ENCODE peak calls at places on chromosomes 4 and X, in eight cellular contexts. H is fibroblast of lung, S is PC-3, Q is sigmoid colon, V is IMR-90, W is keratinocyte, K is endodermal cell, R is pancreas. B is an unnamed sample. For H3K4me1, the result is how much of the 10 kb centered on the place peaks cover.

GRCh38 chr4:121785479-121785878 is 15.6 kb upstream of the EXOSC9 start:
- DNase-seq in H (peak), Q (peak), S (peak), W (peak), V (no peak), K (no peak), R (no peak), B (no peak)

GRCh38 chr4:54539500-54540029 is 118.2 kb upstream of the KIT start:
- DNase-seq in W (no peak), H (peak), R (peak), V (peak), S (no peak), Q (no peak), K (peak), B (peak)

GRCh38 chr4:24795666-24796381 is 451 bp downstream of the SOD3 start:
- DNase-seq in R (no peak), S (no peak), Q (no peak), K (no peak), W (no peak), V (no peak), H (no peak), B (no peak)

GRCh38 chr4:3414421-3415279 is 27.1 kb upstream of the HGFAC start:
- DNase-seq in H (no peak), K (peak), S (no peak), Q (peak), V (no peak), R (no peak), W (no peak), B (no peak)

GRCh38 chrX:17984415-17984814 is 123.3 kb upstream of the RAI2 start:
- DNase-seq in R (no peak), W (no peak), V (no peak), S (no peak), K (no peak), Q (no peak), H (no peak), B (no peak)

GRCh38 chr4:127364397-127364796 is 268.4 kb upstream of the INTU start:
- DNase-seq in V (no peak), H (no peak), R (no peak), W (no peak), Q (no peak), K (no peak), S (no peak), B (no peak)

GRCh38 chr4:141802324-141802723 is 165.9 kb downstream of the IL15 start:
- DNase-seq in S (peak), V (peak), W (no peak), K (no peak), H (peak), Q (no peak), R (no peak), B (no peak)

GRCh38 chr4:73721419-73721818 is 18.9 kb upstream of the CXCL8 start:
- DNase-seq in S (peak), W (no peak), Q (no peak), R (no peak), H (peak), V (peak), K (no peak), B (no peak)

GRCh38 chr4:706834-707598 is 1.4 kb downstream of the PCGF3 start:
- DNase-seq in V (no peak), Q (peak), W (no peak), H (no peak), S (no peak), R (no peak), K (no peak), B (no peak)

GRCh38 chr4:178165909-178166308 is 723.7 kb upstream of the AGA start:
- DNase-seq in W (no peak), R (no peak), Q (no peak), K (no peak), H (no peak), S (peak), V (no peak), B (no peak)

DNA sequence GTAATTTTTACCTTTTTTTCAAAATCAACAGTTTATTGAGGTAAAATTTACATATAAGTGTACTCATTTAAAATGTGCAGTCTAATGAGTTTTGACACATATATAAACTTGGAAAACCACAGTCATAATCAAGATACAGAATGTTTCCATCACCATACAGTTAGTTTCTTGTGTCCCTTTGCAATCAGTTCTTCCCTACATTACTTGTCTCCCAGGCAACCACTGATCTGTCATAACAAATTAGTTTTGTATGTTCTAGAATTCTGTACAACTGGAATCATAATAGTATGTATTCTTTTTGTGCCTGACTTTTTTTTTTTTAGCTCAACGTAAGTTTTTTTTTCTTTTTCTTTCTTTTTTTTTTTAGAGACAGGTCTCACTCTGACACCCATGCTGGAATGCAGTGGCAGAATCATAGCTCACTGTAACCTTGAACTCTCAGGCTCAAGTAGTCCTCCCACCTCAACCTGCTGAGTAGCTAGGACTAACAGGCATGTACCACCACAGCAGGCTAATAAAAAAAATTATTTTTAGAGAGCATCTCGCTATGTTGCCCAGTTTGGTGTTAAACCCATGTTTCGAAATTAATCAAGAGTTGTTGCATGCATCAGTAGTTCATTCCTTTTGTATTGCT is 26.9 kb downstream of the ARFIP1 start:
- DNase-seq in V (no peak), K (no peak), S (no peak), R (no peak), W (no peak), H (peak), Q (no peak), B (no peak)
- H3K27ac ChIP-seq in V (no peak), K (no peak), S (no peak), R (no peak), W (no peak), H (no peak), Q (no peak), B (no peak)

DNA sequence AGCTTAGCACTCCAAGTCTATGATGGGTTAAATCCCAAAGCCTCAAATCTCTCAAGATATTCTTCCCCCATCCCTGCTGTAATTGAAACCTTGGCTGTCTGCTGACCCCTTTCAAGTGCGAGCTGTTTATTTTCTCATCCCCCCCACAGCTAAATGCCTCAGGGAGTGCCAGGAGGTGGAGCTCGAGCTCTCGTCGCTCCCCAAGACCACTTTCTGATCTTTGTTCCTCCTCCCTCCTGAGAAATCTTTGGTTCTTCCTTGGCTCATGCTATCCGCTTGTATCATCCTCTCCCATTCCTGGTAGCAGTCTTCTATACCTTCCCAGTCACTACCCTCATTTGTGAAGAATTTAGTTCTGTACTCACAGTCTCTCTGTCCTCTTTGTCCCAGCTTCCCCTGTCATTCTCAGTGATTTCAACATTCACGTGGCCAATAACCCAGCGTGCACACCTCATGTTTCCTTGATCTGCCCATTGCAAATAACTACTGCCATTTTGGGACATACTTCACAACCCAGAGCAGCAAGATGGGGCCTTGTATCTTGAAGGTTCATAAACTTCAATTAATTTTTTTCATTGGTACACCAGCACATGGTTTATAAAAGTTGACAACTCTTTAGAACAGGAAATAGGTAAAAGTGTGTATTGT is 9.2 kb upstream of the SLC25A43 start:
- DNase-seq in R (no peak), S (no peak), Q (no peak), V (no peak), W (no peak), H (no peak), K (peak), B (no peak)
- TF ChIP-seq CTCF in R (no peak), S (no peak), Q (no peak), V (no peak), W (no peak), H (no peak), K (peak), B (no peak)

GRCh38 chr4:168691621-168692376 is 194.9 kb downstream of the PALLD start:
- DNase-seq in W (no peak), V (no peak), S (no peak), R (no peak), H (no peak), Q (no peak), K (no peak), B (no peak)

GRCh38 chr4:168690199-168690598 is 193.3 kb downstream of the PALLD start:
- DNase-seq in R (no peak), W (no peak), Q (no peak), K (no peak), V (no peak), H (no peak), S (no peak), B (no peak)

GRCh38 chr4:168685136-168685535 is 188.3 kb downstream of the PALLD start:
- DNase-seq in Q (no peak), R (no peak), H (no peak), V (no peak), W (no peak), K (no peak), S (no peak), B (no peak)

GRCh38 chr4:168689791-168690190 is 192.9 kb downstream of the PALLD start:
- DNase-seq in H (no peak), S (no peak), K (no peak), R (no peak), Q (no peak), V (no peak), W (no peak), B (no peak)

GRCh38 chr4:168688584-168688983 is 191.7 kb downstream of the PALLD start:
- DNase-seq in H (peak), Q (no peak), R (no peak), W (no peak), S (no peak), V (no peak), K (no peak), B (no peak)
- H3K4me1 ChIP-seq in H (under half), Q (under half), R (under half), W (under half), S (under half), V (under half), K (under half), B (under half)

DNA sequence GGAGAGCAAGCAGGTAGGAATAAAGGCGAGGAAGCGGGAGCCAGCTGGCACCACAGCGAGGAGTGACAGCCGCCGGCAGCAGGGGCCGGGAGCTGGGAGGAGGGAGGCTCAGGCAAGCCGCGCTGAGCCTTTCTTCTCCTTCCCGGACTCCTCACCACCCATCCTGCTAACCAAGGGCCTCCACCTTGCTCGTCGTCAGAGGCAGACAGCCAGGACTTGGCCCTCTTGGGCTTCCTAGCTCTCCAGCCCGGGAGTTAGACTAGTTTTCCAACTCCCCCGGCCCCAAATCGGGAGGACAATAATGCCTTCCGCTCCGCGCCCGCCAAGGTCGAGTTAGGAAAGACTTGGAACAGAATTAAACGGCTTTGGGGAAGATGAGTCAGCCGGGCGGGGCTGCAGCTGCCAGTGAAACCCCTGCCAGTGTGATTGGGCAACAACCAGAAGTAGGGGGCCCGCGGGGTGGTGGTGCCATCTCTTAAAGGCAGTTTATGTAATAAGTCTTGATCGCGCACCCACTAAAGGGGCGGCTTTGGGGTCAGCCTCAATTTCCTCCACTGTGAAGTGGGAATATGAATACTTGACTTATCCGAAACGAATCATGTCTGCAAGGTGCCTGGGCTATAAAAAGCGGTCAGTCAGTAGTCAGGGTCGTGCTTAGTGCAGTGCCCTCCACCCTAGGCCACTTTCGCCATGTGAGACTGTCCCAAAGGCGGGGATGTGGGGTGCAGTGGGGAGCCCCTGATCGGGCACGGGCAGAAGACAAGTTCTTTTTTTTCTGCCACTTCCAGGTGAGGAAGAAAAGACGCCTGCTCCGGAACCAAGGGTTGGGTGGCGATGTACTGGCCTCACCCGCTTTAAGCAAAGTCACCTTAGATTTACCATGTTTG is 6.7 kb upstream of the HSD17B10 start:
- DNase-seq in R (peak), H (peak), S (peak), V (peak), K (peak), Q (peak), W (no peak), B (peak)
- H3K27ac ChIP-seq in R (peak), H (peak), S (peak), V (peak), K (no peak), Q (peak), W (peak), B (peak)

GRCh38 chr4:87838207-87838606 is 5.4 kb downstream of the MEPE start:
- DNase-seq in S (peak), W (no peak), Q (no peak), H (no peak), R (no peak), K (no peak), V (no peak), B (no peak)
- TF ChIP-seq CTCF in S (peak), W (peak), Q (peak), H (peak), R (no peak), K (peak), V (peak), B (peak)

GRCh38 chr4:72665376-72665978 is 96.5 kb upstream of the ADAMTS3 start:
- DNase-seq in W (no peak), V (no peak), R (no peak), S (no peak), H (no peak), Q (no peak), K (no peak), B (no peak)
- H3K4me1 ChIP-seq in W (under half), V (under half), R (under half), S (under half), H (under half), Q (under half), K (under half), B (under half)

DNA sequence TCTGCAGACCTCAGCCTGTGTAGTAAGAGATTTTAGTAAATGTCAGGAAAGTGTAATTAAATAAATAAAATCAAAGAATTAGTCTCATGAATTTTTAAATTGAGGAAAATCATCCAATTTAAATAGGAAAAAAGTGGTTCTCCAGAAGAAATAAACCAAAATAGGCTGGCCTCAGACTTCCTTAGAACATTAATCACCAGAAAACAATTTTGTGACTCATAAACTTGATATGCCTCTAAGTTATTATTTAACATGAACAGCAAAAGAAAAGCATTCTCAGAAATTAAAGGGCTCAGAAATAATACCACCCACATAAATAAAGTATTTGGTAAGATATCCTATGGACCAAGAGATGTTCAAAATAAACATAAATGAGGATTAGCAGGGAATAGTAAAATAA is 14.3 kb downstream of the FAM47B start:
- DNase-seq in K (no peak), S (peak), V (peak), Q (no peak), H (peak), R (no peak), W (no peak), B (no peak)
- H3K27ac ChIP-seq in K (no peak), S (no peak), V (no peak), Q (no peak), H (no peak), R (no peak), W (no peak), B (no peak)

GRCh38 chr4:6308890-6309643 is 39.4 kb downstream of the WFS1 start:
- DNase-seq in R (no peak), K (peak), W (no peak), S (no peak), Q (no peak), V (no peak), H (peak), B (no peak)
- TF ChIP-seq CTCF in R (no peak), K (peak), W (no peak), S (no peak), Q (no peak), V (no peak), H (no peak), B (no peak)

GRCh38 chr4:120004054-120004453 is 62.6 kb downstream of the MAD2L1 start:
- DNase-seq in R (no peak), K (no peak), S (no peak), W (no peak), H (no peak), V (no peak), Q (no peak), B (no peak)
- H3K4me1 ChIP-seq in R (under half), K (under half), S (under half), W (under half), H (under half), V (under half), Q (under half), B (under half)

B was measured in thoracic aorta.